ENCODE peak calls at places on chromosomes 11 and 22, in five cellular contexts. M is mammary epithelial cell, T is MM.1S, H is colonic mucosa, D is neural progenitor cell. S is an unnamed sample.
A peak's percentile ranks its signal among the peaks of the same experiment; 100 is the strongest.

GRCh38 chr11:1251236-1251770 is 28.4 kb downstream of the MUC5B start:
- DNase-seq in H (no peak), M (no peak), D (no peak), T (no peak), S (no peak)

GRCh38 chr11:103537904-103538502 is 428.8 kb downstream of the DYNC2H1 start:
- DNase-seq in D (peak; percentile 29), M (peak; percentile 26), H (no peak), T (no peak), S (no peak)

GRCh38 chr11:96264364-96264763 is 78.6 kb downstream of the MAML2 start:
- DNase-seq in D (no peak), T (no peak), H (no peak), M (no peak), S (no peak)

GRCh38 chr22:26394787-26395186 is 34.3 kb upstream of the ASPHD2 start:
- DNase-seq in M (no peak), T (no peak), H (no peak), D (peak; percentile 83), S (no peak)

GRCh38 chr22:42229455-42230149 is 40.9 kb downstream of the TCF20 start:
- DNase-seq in D (no peak), M (peak; percentile 2), T (no peak), H (no peak), S (no peak)

GRCh38 chr22:38172489-38173155 is 9.0 kb downstream of the PLA2G6 start:
- DNase-seq in D (no peak), M (peak; percentile 80), H (peak; percentile 81), T (no peak), S (no peak)

GRCh38 chr22:23251445-23252093 is 71.3 kb downstream of the BCR start:
- DNase-seq in D (no peak), H (peak; percentile 37), T (no peak), M (peak; percentile 46), S (no peak)

GRCh38 chr11:102590646-102591045 is 34.5 kb downstream of the MMP20 start:
- DNase-seq in T (no peak), M (no peak), H (no peak), D (no peak), S (no peak)

GRCh38 chr11:125179346-125179745 is 14.8 kb downstream of the PKNOX2 start:
- DNase-seq in T (no peak), D (no peak), M (no peak), H (no peak), S (no peak)

GRCh38 chr11:64204464-64204989 is 2.0 kb upstream of the FERMT3 start:
- DNase-seq in T (peak; percentile 65), H (peak; percentile 92), D (peak; percentile 85), M (peak; percentile 81), S (peak; percentile 84)

GRCh38 chr22:22343603-22344276 is 99.2 kb downstream of the VPREB1 start:
- DNase-seq in H (peak; percentile 19), D (no peak), T (no peak), M (no peak), S (no peak)

GRCh38 chr11:42576318-42576717 is 735.5 kb upstream of the API5 start:
- DNase-seq in T (no peak), M (peak; percentile 21), D (no peak), H (no peak), S (no peak)

GRCh38 chr11:69052343-69053168 is 3.8 kb downstream of the TPCN2 start:
- DNase-seq in H (no peak), T (peak; percentile 25), D (no peak), M (no peak), S (no peak)

GRCh38 chr11:69640260-69640994 is 529 bp upstream of the CCND1 start:
- DNase-seq in H (peak; percentile 62), T (peak; percentile 40), M (peak; percentile 52), D (peak; percentile 48), S (peak; percentile 31)

GRCh38 chr11:6876914-6877313 is 489 bp downstream of the OR10A4 start:
- DNase-seq in D (no peak), M (no peak), T (peak; percentile 32), H (no peak), S (no peak)

GRCh38 chr11:48116843-48117242 is 99.8 kb upstream of the OR4B1 start:
- DNase-seq in D (peak; percentile 37), H (no peak), M (no peak), T (peak; percentile 22), S (no peak)

GRCh38 chr11:17770048-17770652 is 35.6 kb downstream of the KCNC1 start:
- DNase-seq in H (peak; percentile 93), T (no peak), M (no peak), D (no peak), S (peak; percentile 55)

GRCh38 chr22:31628362-31628761 is 33.7 kb downstream of the PISD start:
- DNase-seq in T (no peak), D (no peak), H (no peak), M (no peak), S (no peak)

GRCh38 chr22:50034126-50035081 is 21.8 kb upstream of the IL17REL start:
- DNase-seq in D (no peak), H (no peak), M (no peak), T (no peak), S (no peak)

GRCh38 chr11:32885556-32885955 is 7.1 kb upstream of the QSER1 start:
- DNase-seq in M (no peak), D (no peak), T (no peak), H (no peak), S (peak; percentile 46)

GRCh38 chr22:30089655-30089974 is 9.4 kb downstream of the HORMAD2 start:
- DNase-seq in D (no peak), T (no peak), H (no peak), M (no peak), S (no peak)

GRCh38 chr11:106137758-106138157 is 60.3 kb downstream of the AASDHPPT start:
- DNase-seq in M (no peak), T (no peak), D (no peak), H (no peak), S (no peak)

GRCh38 chr11:106132582-106133354 is 55.3 kb downstream of the AASDHPPT start:
- DNase-seq in D (no peak), T (no peak), M (no peak), H (no peak), S (no peak)

GRCh38 chr11:106137061-106137460 is 59.6 kb downstream of the AASDHPPT start:
- DNase-seq in T (no peak), M (no peak), D (no peak), H (no peak), S (no peak)

GRCh38 chr11:106131998-106132397 is 54.5 kb downstream of the AASDHPPT start:
- DNase-seq in H (no peak), M (no peak), D (peak; percentile 46), T (no peak), S (peak; percentile 30)

DNA sequence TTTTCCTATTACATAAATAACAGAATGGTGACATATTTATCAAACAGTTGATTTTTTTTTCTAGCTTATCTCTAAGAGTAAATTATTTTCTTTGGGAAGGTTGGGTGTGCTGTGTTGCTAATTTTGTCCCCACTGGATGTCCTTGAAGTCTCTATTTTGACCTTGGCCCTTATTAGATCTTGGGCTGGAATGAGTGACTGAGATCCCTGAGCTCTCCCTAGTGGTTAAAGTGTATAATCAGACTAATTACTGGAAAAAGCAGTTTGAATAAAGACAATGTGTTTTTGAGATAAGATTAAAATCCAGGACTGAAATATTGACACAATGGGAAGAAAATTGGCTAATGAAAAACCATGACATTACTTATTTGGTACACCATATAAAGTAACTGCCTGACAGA is 56.1 kb downstream of the AASDHPPT start:
- DNase-seq in H (no peak), D (no peak), M (no peak), T (no peak), S (no peak)
- TF ChIP-seq CTCF in H (no peak), D (peak; percentile 36), M (peak; percentile 33), T (peak; percentile 33), S (peak; percentile 60)

GRCh38 chr11:67356867-67357561 is 3.7 kb upstream of the POLD4 start:
- DNase-seq in T (peak; percentile 69), M (peak; percentile 65), D (peak; percentile 90), H (peak; percentile 85), S (peak; percentile 86)

GRCh38 chr11:67357831-67358555 is 4.6 kb upstream of the POLD4 start:
- DNase-seq in M (peak; percentile 74), H (peak; percentile 19), T (no peak), D (no peak), S (no peak)

GRCh38 chr11:67355023-67355793 is 1.9 kb upstream of the POLD4 start:
- DNase-seq in T (no peak), D (no peak), M (no peak), H (no peak), S (no peak)

GRCh38 chr11:67355794-67356550 is 2.6 kb upstream of the POLD4 start:
- DNase-seq in D (peak; percentile 32), H (peak; percentile 62), T (no peak), M (no peak), S (no peak)

GRCh38 chr11:67356551-67356866 is 3.2 kb upstream of the POLD4 start:
- DNase-seq in M (no peak), T (no peak), H (no peak), D (no peak), S (no peak)
- H3K9ac ChIP-seq in M (no peak overlapping the region), T (peak overlapping the region; percentile 58), H (peak overlapping the region; percentile 100), D (no peak overlapping the region), S (no peak overlapping the region)

DNA sequence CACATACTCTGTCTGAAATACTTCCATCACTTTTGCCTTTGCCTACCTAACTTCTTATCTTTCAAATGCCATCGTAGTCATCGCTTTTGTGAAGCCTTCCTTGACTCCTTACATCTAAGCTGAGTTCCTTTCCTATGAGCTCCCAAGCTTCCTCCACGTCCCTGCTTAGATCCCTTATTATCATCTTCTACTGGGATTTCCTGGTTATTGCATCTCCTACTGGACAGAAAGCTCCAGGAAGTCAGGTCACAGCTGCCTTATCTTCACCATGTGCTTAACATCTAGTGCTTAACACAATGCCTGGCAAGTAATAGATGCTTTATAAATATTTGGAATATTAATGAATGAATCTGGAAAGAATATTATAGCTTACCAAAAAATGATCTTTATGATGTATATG is 5.9 kb downstream of the YPEL4 start:
- DNase-seq in T (no peak), D (no peak), M (no peak), H (no peak), S (no peak)
- TF ChIP-seq CTCF in T (no peak), D (no peak), M (no peak), H (no peak), S (no peak)

GRCh38 chr22:46362221-46362933 is 26.9 kb downstream of the TRMU start:
- DNase-seq in D (no peak), H (no peak), M (no peak), T (peak; percentile 88), S (no peak)
- H3K9ac ChIP-seq in D (no peak overlapping the region), H (no peak overlapping the region), M (no peak overlapping the region), T (peak overlapping the region; percentile 46), S (no peak overlapping the region)

GRCh38 chr11:67441731-67442401 is 1.4 kb downstream of the CORO1B start:
- DNase-seq in D (no peak), M (no peak), H (no peak), T (no peak), S (no peak)

GRCh38 chr11:67438121-67438902 is 830 bp upstream of the PTPRCAP start:
- DNase-seq in M (no peak), T (no peak), D (no peak), H (no peak), S (peak; percentile 58)

GRCh38 chr11:67440229-67441081 is 2.8 kb downstream of the CORO1B start:
- DNase-seq in D (no peak), T (no peak), M (no peak), H (no peak), S (no peak)

GRCh38 chr11:67441082-67441683 is 2.1 kb downstream of the CORO1B start:
- DNase-seq in D (no peak), H (no peak), T (no peak), M (no peak), S (no peak)

GRCh38 chr11:67439321-67440228 is 2.1 kb upstream of the PTPRCAP start:
- DNase-seq in T (no peak), D (no peak), M (no peak), H (peak; percentile 61), S (peak; percentile 63)
- TF ChIP-seq CTCF in T (peak; percentile 19), D (peak; percentile 16), M (peak; percentile 27), H (no peak), S (peak; percentile 46)